ENCODE peak calls at places on chromosome 17, in six cellular contexts. B is K562, M is GM12892, W is HepG2, Y is H1, X is GM12878. H is an unnamed sample.

GRCh38 chr17:45123076-45123770 is 9.1 kb downstream of the PLCD3 start:
- DNase-seq in B (no peak), M (no peak), W (peak), Y (no peak), X (no peak), H (no peak)

GRCh38 chr17:81518785-81519283 is 6.2 kb upstream of the ACTG1 start:
- DNase-seq in B (peak), M (no peak), W (no peak), Y (no peak), X (no peak), H (no peak)

GRCh38 chr17:64058547-64059115 is 38.2 kb upstream of the ICAM2 start:
- DNase-seq in B (no peak), M (no peak), W (no peak), Y (no peak), X (no peak), H (no peak)

GRCh38 chr17:45131616-45132301 is 556 bp downstream of the PLCD3 start:
- DNase-seq in B (peak), M (no peak), W (no peak), Y (peak), X (no peak), H (no peak)

GRCh38 chr17:27200476-27200875 is 93.4 kb upstream of the WSB1 start:
- DNase-seq in B (no peak), M (no peak), W (no peak), Y (no peak), X (no peak), H (no peak)

GRCh38 chr17:38881600-38882191 is 11.8 kb downstream of the LASP1 start:
- DNase-seq in B (peak), M (no peak), W (no peak), Y (no peak), X (no peak), H (no peak)

GRCh38 chr17:16352838-16353701 is at the start of gene CENPV:
- DNase-seq in B (peak), M (peak), W (peak), Y (peak), X (no peak), H (peak)

GRCh38 chr17:67947325-67947813 is 48.9 kb downstream of the C17orf58 start:
- DNase-seq in B (no peak), M (no peak), W (no peak), Y (no peak), X (no peak), H (no peak)

GRCh38 chr17:41413353-41413752 is 11.0 kb downstream of the KRT37 start:
- DNase-seq in B (no peak), M (no peak), W (no peak), Y (no peak), X (no peak), H (no peak)

GRCh38 chr17:59707971-59708425 is 544 bp downstream of the VMP1 start:
- DNase-seq in B (no peak), M (no peak), W (no peak), Y (no peak), X (no peak), H (peak)

GRCh38 chr17:56096026-56096807 is 57.1 kb upstream of the ANKFN1 start:
- DNase-seq in B (no peak), M (no peak), W (no peak), Y (no peak), X (no peak), H (no peak)

GRCh38 chr17:78342438-78343098 is 17.3 kb downstream of the SOCS3 start:
- DNase-seq in B (no peak), M (no peak), W (no peak), Y (no peak), X (no peak), H (no peak)

GRCh38 chr17:57732062-57732461 is 13.0 kb downstream of the CCDC182 start:
- DNase-seq in B (no peak), M (no peak), W (peak), Y (no peak), X (no peak), H (no peak)

GRCh38 chr17:81339502-81340296 is 44.6 kb upstream of the SLC38A10 start:
- DNase-seq in B (no peak), M (no peak), W (peak), Y (peak), X (no peak), H (no peak)

GRCh38 chr17:6683081-6683684 is 30.0 kb downstream of the SLC13A5 start:
- DNase-seq in B (no peak), M (no peak), W (peak), Y (no peak), X (no peak), H (no peak)

GRCh38 chr17:37743875-37744632 is 805 bp downstream of the HNF1B start:
- DNase-seq in B (no peak), M (no peak), W (peak), Y (peak), X (no peak), H (no peak)

GRCh38 chr17:8875957-8876356 is 8.5 kb upstream of the PIK3R6 start:
- DNase-seq in B (no peak), M (no peak), W (no peak), Y (no peak), X (no peak), H (no peak)

GRCh38 chr17:35534694-35535093 is 2.8 kb downstream of the SLFN12L start:
- DNase-seq in B (no peak), M (no peak), W (no peak), Y (no peak), X (no peak), H (no peak)

GRCh38 chr17:81445642-81446500 is 50.6 kb downstream of the BAHCC1 start:
- DNase-seq in B (no peak), M (no peak), W (no peak), Y (no peak), X (no peak), H (no peak)

GRCh38 chr17:8072727-8073461 is 14.6 kb downstream of the ALOX12B start:
- DNase-seq in B (no peak), M (no peak), W (no peak), Y (peak), X (no peak), H (no peak)

GRCh38 chr17:12342609-12343248 is 322.1 kb downstream of the MAP2K4 start:
- DNase-seq in B (peak), M (peak), W (no peak), Y (peak), X (no peak), H (peak)

GRCh38 chr17:2433696-2434095 is 32.8 kb upstream of the MNT start:
- DNase-seq in B (no peak), M (no peak), W (no peak), Y (no peak), X (no peak), H (no peak)

GRCh38 chr17:75856062-75856681 is 1.0 kb upstream of the WBP2 start:
- DNase-seq in B (no peak), M (no peak), W (peak), Y (no peak), X (no peak), H (no peak)

GRCh38 chr17:75854881-75855309 is 240 bp downstream of the WBP2 start:
- DNase-seq in B (peak), M (no peak), W (no peak), Y (no peak), X (no peak), H (no peak)

GRCh38 chr17:75853410-75853809 is 1.7 kb downstream of the WBP2 start:
- DNase-seq in B (no peak), M (no peak), W (no peak), Y (no peak), X (no peak), H (no peak)

GRCh38 chr17:75854111-75854748 is 905 bp downstream of the WBP2 start:
- DNase-seq in B (peak), M (no peak), W (peak), Y (no peak), X (no peak), H (no peak)

DNA sequence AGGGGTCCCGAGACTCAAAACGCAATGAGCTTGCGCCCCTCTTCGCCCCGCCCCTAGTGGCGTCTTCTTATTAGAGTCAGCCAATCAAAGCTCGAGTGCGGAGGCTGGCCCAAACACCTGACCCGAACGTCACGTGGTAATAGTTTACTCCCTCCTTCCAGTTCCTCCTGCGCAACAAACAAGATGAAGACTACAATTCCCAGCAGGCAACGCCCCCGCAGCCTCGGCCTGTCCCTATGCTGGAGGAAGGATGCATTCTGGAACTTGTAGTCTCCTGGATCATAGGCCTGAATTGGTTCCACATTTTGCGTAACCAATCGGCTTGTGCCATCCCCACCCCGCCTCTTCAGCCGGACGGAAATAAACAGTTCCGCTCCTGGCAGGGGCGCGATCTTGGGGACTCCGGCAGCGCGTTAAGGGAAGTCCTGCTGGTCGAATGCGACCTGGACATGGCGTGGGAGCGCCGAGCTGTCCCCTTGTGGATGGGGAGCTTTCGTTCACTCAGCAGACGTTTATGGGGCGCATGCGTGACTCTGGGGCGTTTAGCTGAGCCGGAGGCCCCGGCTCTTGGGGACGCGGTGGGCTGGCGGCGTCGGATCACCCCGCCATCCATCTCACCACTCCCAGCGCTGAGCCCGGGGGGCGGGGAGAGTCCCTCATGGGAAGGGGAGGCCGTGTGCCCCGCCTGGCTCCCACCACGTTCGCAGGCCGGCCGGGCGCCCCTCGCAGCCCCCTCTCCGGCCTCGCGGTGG is at the start of gene WBP2:
- DNase-seq in B (peak), M (peak), W (peak), Y (peak), X (peak), H (peak)
- TF ChIP-seq POLR2A in B (peak), M (peak), W (peak), Y (peak), X (peak), H (peak)

DNA sequence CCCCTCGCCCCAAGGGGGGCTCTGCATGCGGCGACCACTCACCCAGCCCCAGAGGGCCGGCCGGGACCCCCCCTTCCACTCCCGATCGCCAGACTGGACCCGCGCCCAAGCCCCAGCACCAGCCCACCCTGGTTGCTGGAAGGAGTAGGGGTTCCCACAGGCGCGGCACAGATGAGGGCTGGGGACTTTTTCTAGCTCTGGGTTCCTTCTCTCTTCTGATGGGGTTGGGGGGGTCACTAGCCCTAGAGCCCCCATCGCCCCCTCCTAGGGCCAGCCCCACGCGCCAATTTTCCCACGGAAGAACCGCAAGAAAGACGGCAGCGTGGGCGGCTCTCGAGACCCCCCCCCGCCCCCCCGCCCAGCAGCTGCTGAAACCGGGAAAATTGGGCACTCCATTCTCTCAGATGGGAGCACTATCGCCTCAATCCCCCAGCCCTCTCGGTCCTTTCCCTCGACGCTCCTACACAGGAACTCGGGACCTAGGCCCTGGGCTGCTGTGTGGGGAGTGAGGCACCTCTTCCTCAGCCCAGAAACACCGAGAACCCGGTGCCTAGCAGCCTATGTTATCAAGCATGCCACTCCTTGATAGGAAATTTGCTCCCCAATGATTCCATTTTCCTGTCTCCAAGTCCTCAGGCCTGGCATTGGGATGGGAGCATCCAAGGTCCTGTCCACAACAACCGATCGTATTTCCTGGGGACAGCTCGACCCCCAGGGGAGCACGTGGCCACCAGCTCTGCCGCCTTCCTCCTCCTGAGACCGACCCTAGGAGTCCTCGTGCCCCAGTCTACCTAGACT is 17.1 kb upstream of the CBX8 start:
- DNase-seq in B (no peak), M (no peak), W (no peak), Y (peak), X (no peak), H (no peak)
- TF ChIP-seq TAF1 in B (peak), M (no peak), W (no peak), Y (no peak), X (no peak), H (no peak)

DNA sequence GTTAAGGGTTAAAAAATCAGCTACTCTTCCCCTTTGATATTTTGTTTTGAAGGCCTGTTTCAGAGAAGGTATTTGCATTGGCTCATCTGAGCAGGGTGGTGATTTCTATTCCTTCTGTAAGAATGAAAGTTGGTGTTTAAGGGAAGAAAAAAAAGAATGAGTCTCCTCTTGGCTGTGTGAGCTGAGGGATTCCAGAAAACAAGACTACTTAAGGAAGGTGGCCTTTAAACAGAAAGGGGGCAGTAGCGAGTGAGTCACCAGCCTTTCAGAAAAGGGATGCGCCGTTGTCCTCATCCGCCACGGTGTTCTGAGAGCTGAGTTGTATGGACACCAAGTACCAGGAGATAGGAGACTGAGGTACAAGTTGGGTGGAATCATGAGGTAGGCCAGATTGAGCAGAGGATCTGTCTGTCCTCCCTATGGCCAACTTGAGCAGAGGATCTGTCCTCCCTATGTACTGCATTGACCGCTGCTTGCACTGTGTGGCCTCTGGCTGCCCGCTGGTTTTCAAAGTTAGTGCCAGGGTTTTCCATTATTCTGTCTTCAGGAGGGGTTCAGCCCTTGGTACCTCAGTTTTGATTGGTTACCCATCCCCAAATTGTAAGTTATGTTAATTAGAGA is 8.2 kb downstream of the PRKCA start:
- DNase-seq in B (no peak), M (no peak), W (no peak), Y (peak), X (no peak), H (no peak)
- TF ChIP-seq POLR2A in B (no peak), M (no peak), W (no peak), Y (no peak), X (no peak), H (no peak)

GRCh38 chr17:15307686-15308085 is 33.7 kb downstream of the TEKT3 start:
- DNase-seq in B (no peak), M (no peak), W (no peak), Y (no peak), X (no peak), H (no peak)
- TF ChIP-seq TAF1 in B (no peak), M (no peak), W (no peak), Y (no peak), X (no peak), H (no peak)

GRCh38 chr17:17836818-17837379 is at the start of gene SREBF1:
- DNase-seq in B (peak), M (peak), W (peak), Y (peak), X (no peak), H (peak)
- TF ChIP-seq POLR2A in B (peak), M (no peak), W (peak), Y (peak), X (no peak), H (no peak)

DNA sequence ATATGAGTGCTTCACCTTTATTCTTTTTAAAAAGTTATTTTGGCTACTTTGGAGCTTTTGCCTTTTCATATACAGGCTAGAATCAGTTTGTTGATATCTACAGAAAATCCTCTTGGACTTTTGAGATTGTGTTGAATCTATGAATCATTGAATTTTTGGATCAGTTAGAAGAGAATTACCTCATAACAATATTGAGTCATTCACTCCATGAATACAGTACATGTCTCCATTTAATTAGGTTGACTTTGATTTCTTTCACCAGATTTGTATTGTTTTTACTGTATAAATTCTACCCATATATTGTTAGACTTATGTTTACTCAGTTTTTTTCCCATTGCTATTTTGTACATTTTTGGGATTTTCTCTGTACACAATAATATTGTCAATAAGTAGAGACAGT is 54.4 kb downstream of the TAOK1 start:
- DNase-seq in B (no peak), M (no peak), W (no peak), Y (no peak), X (no peak), H (no peak)
- TF ChIP-seq TAF1 in B (no peak), M (no peak), W (no peak), Y (no peak), X (no peak), H (no peak)

DNA sequence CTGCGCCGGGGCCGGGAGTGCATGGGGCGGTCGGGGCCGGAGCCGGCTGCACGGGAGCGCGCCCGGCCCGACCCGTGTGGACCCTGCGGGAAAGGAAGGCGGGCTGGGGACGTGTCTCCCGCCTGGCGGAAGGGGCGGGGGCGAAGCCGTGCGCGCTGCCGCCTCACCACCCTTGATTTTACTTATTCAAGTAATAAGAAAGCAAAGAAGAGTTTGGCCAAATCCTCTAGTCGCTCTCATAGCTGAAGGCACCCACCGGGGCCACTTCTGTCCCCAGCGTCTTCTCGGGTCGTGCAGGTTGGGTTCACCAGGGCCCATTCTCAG is 629 bp upstream of the PFN1 start:
- DNase-seq in B (peak), M (peak), W (peak), Y (peak), X (no peak), H (peak)
- TF ChIP-seq POLR2A in B (no peak), M (no peak), W (peak), Y (no peak), X (no peak), H (no peak)

DNA sequence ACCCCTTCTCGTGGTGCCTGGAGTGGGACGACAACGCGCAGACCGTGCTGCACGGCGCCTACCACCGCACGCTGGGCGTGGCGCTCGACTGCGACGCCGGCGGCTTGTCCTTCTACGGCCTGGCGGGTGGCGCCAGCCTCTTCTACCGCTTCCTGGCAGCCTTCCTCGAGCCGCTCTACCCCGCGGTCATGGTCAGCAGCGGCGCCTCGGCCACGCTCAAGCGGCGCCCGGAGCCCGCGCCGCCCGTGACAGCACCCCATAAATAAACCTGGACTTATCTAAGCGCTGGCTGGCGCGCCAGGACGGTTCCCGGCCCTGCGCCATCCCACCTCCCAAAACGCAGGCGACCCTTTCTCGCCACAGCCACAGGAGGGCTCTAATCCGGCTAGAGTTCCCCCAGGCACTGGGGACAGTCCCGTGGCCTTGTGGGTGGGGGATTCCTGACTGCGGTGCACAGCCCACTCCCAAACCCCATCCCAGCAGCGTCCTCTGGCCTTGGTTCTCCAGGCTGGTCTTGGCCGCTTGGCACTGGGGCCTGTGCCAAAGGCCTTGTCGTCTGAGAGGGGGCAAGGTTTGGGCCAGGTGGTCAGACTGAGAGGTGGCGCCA is 10.2 kb upstream of the SLC16A5 start:
- DNase-seq in B (no peak), M (peak), W (no peak), Y (no peak), X (no peak), H (peak)
- TF ChIP-seq TAF1 in B (no peak), M (no peak), W (peak), Y (no peak), X (no peak), H (no peak)

H was measured in GM12891.